ENCODE peak calls at places on chromosomes 6 and 20, in nine cellular contexts. One of them, this sample, is unnamed. For H3K4me1, the result is how much of the 10 kb centered on the place peaks cover.

GRCh38 chr6:150878347-150879213 is 13.1 kb downstream of the MTHFD1L start:
- DNase-seq in NT2/D1: peak
- DNase-seq in OCI-LY7: no peak
- DNase-seq in lung: no peak
- DNase-seq in heart right ventricle: no peak
- DNase-seq in endothelial cell of umbilical vein: no peak
- DNase-seq in heart left ventricle: no peak
- DNase-seq in left ventricle myocardium inferior: no peak
- DNase-seq in esophagus squamous epithelium: no peak
- DNase-seq in this sample: no peak

GRCh38 chr6:13830803-13831202 is 16.4 kb upstream of the MCUR1 start:
- DNase-seq in lung: no peak
- DNase-seq in heart left ventricle: no peak
- DNase-seq in left ventricle myocardium inferior: no peak
- DNase-seq in endothelial cell of umbilical vein: no peak
- DNase-seq in OCI-LY7: peak
- DNase-seq in esophagus squamous epithelium: no peak
- DNase-seq in heart right ventricle: no peak
- DNase-seq in NT2/D1: no peak
- DNase-seq in this sample: no peak

GRCh38 chr6:43452896-43453295 is 2.5 kb downstream of the DLK2 start:
- DNase-seq in OCI-LY7: no peak
- DNase-seq in heart right ventricle: no peak
- DNase-seq in esophagus squamous epithelium: no peak
- DNase-seq in NT2/D1: no peak
- DNase-seq in left ventricle myocardium inferior: no peak
- DNase-seq in heart left ventricle: no peak
- DNase-seq in lung: no peak
- DNase-seq in endothelial cell of umbilical vein: no peak
- DNase-seq in this sample: no peak

GRCh38 chr20:36542019-36542488 is 735 bp downstream of the MYL9 start:
- DNase-seq in esophagus squamous epithelium: no peak
- DNase-seq in endothelial cell of umbilical vein: peak
- DNase-seq in lung: no peak
- DNase-seq in left ventricle myocardium inferior: no peak
- DNase-seq in OCI-LY7: no peak
- DNase-seq in heart left ventricle: peak
- DNase-seq in NT2/D1: peak
- DNase-seq in heart right ventricle: peak
- DNase-seq in this sample: peak

GRCh38 chr6:9140181-9140580 is 704.8 kb upstream of the SLC35B3 start:
- DNase-seq in OCI-LY7: no peak
- DNase-seq in NT2/D1: no peak
- DNase-seq in endothelial cell of umbilical vein: no peak
- DNase-seq in lung: peak
- DNase-seq in heart right ventricle: no peak
- DNase-seq in left ventricle myocardium inferior: no peak
- DNase-seq in esophagus squamous epithelium: no peak
- DNase-seq in heart left ventricle: no peak
- DNase-seq in this sample: no peak

GRCh38 chr6:4059115-4059777 is 19.7 kb downstream of the FAM217A start:
- DNase-seq in left ventricle myocardium inferior: no peak
- DNase-seq in lung: no peak
- DNase-seq in heart left ventricle: no peak
- DNase-seq in heart right ventricle: no peak
- DNase-seq in OCI-LY7: no peak
- DNase-seq in NT2/D1: no peak
- DNase-seq in endothelial cell of umbilical vein: peak
- DNase-seq in esophagus squamous epithelium: no peak
- DNase-seq in this sample: no peak

GRCh38 chr20:61888101-61888865 is 177.4 kb downstream of the TAF4 start:
- DNase-seq in heart right ventricle: no peak
- DNase-seq in heart left ventricle: no peak
- DNase-seq in NT2/D1: no peak
- DNase-seq in lung: no peak
- DNase-seq in esophagus squamous epithelium: no peak
- DNase-seq in OCI-LY7: no peak
- DNase-seq in left ventricle myocardium inferior: no peak
- DNase-seq in endothelial cell of umbilical vein: no peak
- DNase-seq in this sample: no peak

GRCh38 chr6:166341915-166342292 is 441 bp downstream of the SFT2D1 start:
- DNase-seq in left ventricle myocardium inferior: no peak
- DNase-seq in lung: no peak
- DNase-seq in endothelial cell of umbilical vein: no peak
- DNase-seq in heart left ventricle: no peak
- DNase-seq in OCI-LY7: peak
- DNase-seq in heart right ventricle: no peak
- DNase-seq in esophagus squamous epithelium: no peak
- DNase-seq in NT2/D1: no peak
- DNase-seq in this sample: no peak

GRCh38 chr20:43138061-43138860 is 51.4 kb downstream of the PTPRT start:
- DNase-seq in endothelial cell of umbilical vein: no peak
- DNase-seq in left ventricle myocardium inferior: peak
- DNase-seq in esophagus squamous epithelium: no peak
- DNase-seq in heart right ventricle: no peak
- DNase-seq in heart left ventricle: peak
- DNase-seq in OCI-LY7: no peak
- DNase-seq in lung: no peak
- DNase-seq in NT2/D1: no peak
- DNase-seq in this sample: no peak

GRCh38 chr6:107318100-107318736 is 141.1 kb downstream of the PDSS2 start:
- DNase-seq in lung: peak
- DNase-seq in heart left ventricle: peak
- DNase-seq in OCI-LY7: peak
- DNase-seq in heart right ventricle: peak
- DNase-seq in endothelial cell of umbilical vein: peak
- DNase-seq in left ventricle myocardium inferior: peak
- DNase-seq in NT2/D1: peak
- DNase-seq in esophagus squamous epithelium: no peak
- DNase-seq in this sample: peak

GRCh38 chr20:48763183-48764030 is 64.4 kb downstream of the PREX1 start:
- DNase-seq in NT2/D1: no peak
- DNase-seq in esophagus squamous epithelium: no peak
- DNase-seq in left ventricle myocardium inferior: peak
- DNase-seq in OCI-LY7: no peak
- DNase-seq in lung: no peak
- DNase-seq in heart left ventricle: peak
- DNase-seq in heart right ventricle: peak
- DNase-seq in endothelial cell of umbilical vein: peak
- DNase-seq in this sample: peak

GRCh38 chr20:57536759-57537724 is 12.1 kb upstream of the CTCFL start:
- DNase-seq in NT2/D1: no peak
- DNase-seq in endothelial cell of umbilical vein: no peak
- DNase-seq in left ventricle myocardium inferior: no peak
- DNase-seq in heart left ventricle: no peak
- DNase-seq in lung: no peak
- DNase-seq in OCI-LY7: no peak
- DNase-seq in esophagus squamous epithelium: no peak
- DNase-seq in heart right ventricle: no peak
- DNase-seq in this sample: no peak

DNA sequence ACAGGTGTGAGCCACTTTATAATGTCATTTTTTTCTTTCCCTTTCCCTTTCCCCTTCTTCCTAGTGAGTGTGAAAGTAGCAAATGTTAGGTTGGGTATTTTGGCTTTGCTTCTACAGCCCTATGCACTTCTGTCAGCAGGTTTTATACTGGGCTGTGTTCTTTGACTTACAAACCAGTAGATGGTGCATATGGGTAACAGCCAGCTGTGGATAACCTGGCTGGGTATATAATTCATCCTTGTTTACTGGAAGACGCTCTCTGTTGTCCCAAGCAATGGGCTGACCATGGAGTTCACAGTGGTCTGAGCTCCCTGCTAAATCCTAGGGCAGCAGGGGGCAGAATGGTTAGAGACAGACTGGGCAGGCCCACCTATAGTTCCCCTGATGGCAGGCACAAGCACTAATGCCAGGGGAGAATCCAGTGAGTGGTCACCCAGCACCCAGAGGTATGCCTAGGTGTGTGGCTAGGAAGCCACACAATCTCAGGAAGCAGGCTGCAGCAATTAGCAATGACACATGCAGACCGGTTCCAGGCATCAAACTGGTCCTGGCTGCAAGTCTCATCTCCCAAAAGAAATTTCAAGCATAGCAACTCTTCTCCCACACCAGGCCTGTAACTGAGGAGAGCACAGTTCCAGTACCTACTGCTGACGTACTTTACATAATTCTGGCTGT is 592.7 kb upstream of the MAN1A1 start:
- DNase-seq in esophagus squamous epithelium: no peak
- DNase-seq in lung: no peak
- DNase-seq in left ventricle myocardium inferior: no peak
- DNase-seq in heart left ventricle: no peak
- DNase-seq in endothelial cell of umbilical vein: no peak
- DNase-seq in OCI-LY7: no peak
- DNase-seq in NT2/D1: no peak
- DNase-seq in heart right ventricle: no peak
- DNase-seq in this sample: no peak
- H3K4me1 ChIP-seq in esophagus squamous epithelium: under half
- H3K4me1 ChIP-seq in lung: under half
- H3K4me1 ChIP-seq in left ventricle myocardium inferior: under half
- H3K4me1 ChIP-seq in heart left ventricle: under half
- H3K4me1 ChIP-seq in endothelial cell of umbilical vein: under half
- H3K4me1 ChIP-seq in OCI-LY7: under half
- H3K4me1 ChIP-seq in NT2/D1: under half
- H3K4me1 ChIP-seq in heart right ventricle: under half
- H3K4me1 ChIP-seq in this sample: under half

GRCh38 chr6:130969807-130970491 is 93.1 kb downstream of the EPB41L2 start:
- DNase-seq in endothelial cell of umbilical vein: peak
- DNase-seq in heart right ventricle: peak
- DNase-seq in lung: no peak
- DNase-seq in heart left ventricle: peak
- DNase-seq in OCI-LY7: no peak
- DNase-seq in NT2/D1: no peak
- DNase-seq in esophagus squamous epithelium: no peak
- DNase-seq in left ventricle myocardium inferior: peak
- DNase-seq in this sample: peak
- H3K4me3 ChIP-seq in endothelial cell of umbilical vein: no peak
- H3K4me3 ChIP-seq in heart right ventricle: peak
- H3K4me3 ChIP-seq in lung: no peak
- H3K4me3 ChIP-seq in heart left ventricle: peak
- H3K4me3 ChIP-seq in OCI-LY7: no peak
- H3K4me3 ChIP-seq in NT2/D1: no peak
- H3K4me3 ChIP-seq in esophagus squamous epithelium: peak
- H3K4me3 ChIP-seq in left ventricle myocardium inferior: peak
- H3K4me3 ChIP-seq in this sample: peak

DNA sequence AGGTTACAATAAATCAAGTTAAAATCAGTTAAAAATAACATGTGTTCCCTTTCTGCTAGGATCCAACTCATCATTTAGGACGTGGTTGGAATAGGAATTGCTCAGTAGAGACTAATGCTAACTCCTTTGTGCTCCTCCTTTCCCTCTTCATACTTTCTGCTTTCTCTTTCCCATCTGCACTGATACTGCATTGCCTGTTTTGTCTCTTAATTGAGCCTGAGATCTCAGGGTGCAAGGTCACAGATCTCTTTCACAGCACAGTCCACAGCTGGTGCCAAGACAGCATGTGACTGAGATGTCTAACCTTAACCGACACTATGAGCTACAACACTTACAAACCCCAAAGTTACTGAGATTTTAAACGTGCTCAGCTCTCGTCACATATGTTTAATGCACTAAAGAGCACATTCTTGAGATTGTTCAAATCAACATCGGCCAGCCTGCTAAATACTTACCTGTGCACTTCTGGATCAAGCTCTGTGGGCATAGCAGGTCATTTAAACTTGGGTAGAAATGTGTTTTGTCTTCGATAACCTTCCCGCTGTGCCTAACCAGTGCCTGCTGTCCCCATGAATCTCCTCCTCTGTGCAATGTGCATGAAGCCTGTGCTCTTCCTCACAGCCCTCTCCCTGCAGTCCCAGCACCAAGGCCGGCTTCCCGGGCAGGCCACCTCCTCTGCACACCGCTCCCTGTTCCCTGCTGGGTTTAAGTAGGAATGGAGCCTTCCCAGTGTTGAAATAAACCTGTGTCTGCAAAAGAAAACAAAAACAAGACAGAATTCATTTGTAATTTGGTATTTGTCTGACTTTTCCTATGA is 39.6 kb upstream of the AFDN start:
- DNase-seq in heart right ventricle: no peak
- DNase-seq in heart left ventricle: no peak
- DNase-seq in endothelial cell of umbilical vein: no peak
- DNase-seq in left ventricle myocardium inferior: no peak
- DNase-seq in esophagus squamous epithelium: no peak
- DNase-seq in lung: no peak
- DNase-seq in OCI-LY7: no peak
- DNase-seq in NT2/D1: no peak
- DNase-seq in this sample: no peak
- H3K4me1 ChIP-seq in heart right ventricle: under half
- H3K4me1 ChIP-seq in heart left ventricle: under half
- H3K4me1 ChIP-seq in endothelial cell of umbilical vein: under half
- H3K4me1 ChIP-seq in left ventricle myocardium inferior: under half
- H3K4me1 ChIP-seq in esophagus squamous epithelium: under half
- H3K4me1 ChIP-seq in lung: under half
- H3K4me1 ChIP-seq in OCI-LY7: under half
- H3K4me1 ChIP-seq in NT2/D1: under half
- H3K4me1 ChIP-seq in this sample: under half

GRCh38 chr6:154993710-154994109 is 1.4 kb upstream of the TIAM2 start:
- DNase-seq in OCI-LY7: no peak
- DNase-seq in endothelial cell of umbilical vein: no peak
- DNase-seq in lung: no peak
- DNase-seq in esophagus squamous epithelium: no peak
- DNase-seq in left ventricle myocardium inferior: no peak
- DNase-seq in NT2/D1: no peak
- DNase-seq in heart left ventricle: no peak
- DNase-seq in heart right ventricle: no peak
- DNase-seq in this sample: no peak

GRCh38 chr6:154996841-154997311 is 1.8 kb downstream of the TIAM2 start:
- DNase-seq in lung: no peak
- DNase-seq in esophagus squamous epithelium: no peak
- DNase-seq in OCI-LY7: no peak
- DNase-seq in left ventricle myocardium inferior: no peak
- DNase-seq in heart right ventricle: no peak
- DNase-seq in endothelial cell of umbilical vein: no peak
- DNase-seq in heart left ventricle: no peak
- DNase-seq in NT2/D1: no peak
- DNase-seq in this sample: no peak

GRCh38 chr6:154993026-154993425 is 2.1 kb upstream of the TIAM2 start:
- DNase-seq in lung: no peak
- DNase-seq in esophagus squamous epithelium: no peak
- DNase-seq in heart right ventricle: no peak
- DNase-seq in NT2/D1: no peak
- DNase-seq in left ventricle myocardium inferior: no peak
- DNase-seq in heart left ventricle: no peak
- DNase-seq in endothelial cell of umbilical vein: no peak
- DNase-seq in OCI-LY7: no peak
- DNase-seq in this sample: no peak

GRCh38 chr6:154995241-154996162 is at the start of gene TIAM2:
- DNase-seq in NT2/D1: no peak
- DNase-seq in left ventricle myocardium inferior: peak
- DNase-seq in OCI-LY7: no peak
- DNase-seq in heart left ventricle: no peak
- DNase-seq in esophagus squamous epithelium: no peak
- DNase-seq in heart right ventricle: peak
- DNase-seq in lung: no peak
- DNase-seq in endothelial cell of umbilical vein: no peak
- DNase-seq in this sample: no peak

DNA sequence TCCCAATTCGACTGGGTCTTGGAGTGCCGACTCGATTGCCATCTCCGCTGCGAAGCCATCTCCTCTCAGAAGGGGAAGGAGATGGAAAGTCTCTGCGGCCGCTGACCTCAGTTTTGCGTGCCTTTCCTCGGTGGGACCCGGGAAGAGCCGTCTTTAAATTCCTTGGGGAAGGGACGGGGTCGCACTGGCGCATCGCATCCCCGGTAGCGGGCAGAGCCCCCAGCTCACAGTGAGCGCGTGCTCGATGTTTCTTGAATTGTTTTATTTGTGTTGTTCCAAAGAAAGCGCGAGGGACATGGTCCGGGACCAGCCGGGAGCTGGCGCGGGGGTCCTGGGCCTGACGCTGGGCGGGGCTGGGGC is 254 bp upstream of the TIAM2 start:
- DNase-seq in NT2/D1: no peak
- DNase-seq in esophagus squamous epithelium: no peak
- DNase-seq in endothelial cell of umbilical vein: no peak
- DNase-seq in heart left ventricle: no peak
- DNase-seq in OCI-LY7: no peak
- DNase-seq in left ventricle myocardium inferior: no peak
- DNase-seq in lung: no peak
- DNase-seq in heart right ventricle: no peak
- DNase-seq in this sample: no peak
- H3K4me3 ChIP-seq in NT2/D1: peak
- H3K4me3 ChIP-seq in esophagus squamous epithelium: peak
- H3K4me3 ChIP-seq in endothelial cell of umbilical vein: peak
- H3K4me3 ChIP-seq in heart left ventricle: peak
- H3K4me3 ChIP-seq in OCI-LY7: peak
- H3K4me3 ChIP-seq in left ventricle myocardium inferior: peak
- H3K4me3 ChIP-seq in lung: no peak
- H3K4me3 ChIP-seq in heart right ventricle: no peak
- H3K4me3 ChIP-seq in this sample: no peak